ENCODE peak calls at places on chromosomes 12 and 14, in eight cellular contexts. T is adrenal gland, U is uterus, L is vagina, Y is IMR-90, K is thyroid gland, R is heart left ventricle, G is sigmoid colon. I is an unnamed sample. For H3K4me1, the result is how much of the 10 kb centered on the place peaks cover.

GRCh38 chr12:47397664-47398281 is 308.1 kb downstream of the RPAP3 start:
- DNase-seq in G (no peak), R (no peak), K (no peak), L (no peak), Y (peak), U (no peak), T (peak), I (no peak)

GRCh38 chr14:76262591-76262990 is 110.9 kb downstream of the GPATCH2L start:
- DNase-seq in U (no peak), T (no peak), G (no peak), L (no peak), R (no peak), K (no peak), Y (no peak), I (no peak)

GRCh38 chr12:70692681-70693288 is 55.6 kb upstream of the PTPRB start:
- DNase-seq in T (no peak), R (no peak), L (no peak), Y (peak), U (no peak), G (no peak), K (no peak), I (no peak)

GRCh38 chr14:103123634-103124500 is 606 bp downstream of the TNFAIP2 start:
- DNase-seq in G (peak), U (peak), R (peak), K (peak), T (peak), Y (no peak), L (no peak), I (no peak)

GRCh38 chr12:11884661-11885060 is 186.1 kb upstream of the BCL2L14 start:
- DNase-seq in G (no peak), U (no peak), L (no peak), K (no peak), R (peak), T (peak), Y (peak), I (peak)

GRCh38 chr14:51834218-51834617 is 26.2 kb upstream of the GNG2 start:
- DNase-seq in G (no peak), L (no peak), Y (no peak), R (no peak), K (no peak), U (no peak), T (no peak), I (no peak)

GRCh38 chr12:68094195-68094594 is 65.3 kb downstream of the IFNG start:
- DNase-seq in L (no peak), T (no peak), U (no peak), Y (no peak), K (no peak), R (no peak), G (no peak), I (no peak)

GRCh38 chr12:55906056-55906455 is 21.6 kb downstream of the PYM1 start:
- DNase-seq in U (no peak), K (no peak), R (no peak), L (no peak), Y (peak), T (no peak), G (no peak), I (no peak)

GRCh38 chr12:123971770-123972447 is 722 bp downstream of the CCDC92 start:
- DNase-seq in L (no peak), K (peak), G (peak), Y (peak), U (peak), T (peak), R (no peak), I (peak)

GRCh38 chr14:94161979-94162378 is 12.1 kb upstream of the PPP4R4 start:
- DNase-seq in U (no peak), R (no peak), G (no peak), K (no peak), T (no peak), Y (no peak), L (no peak), I (no peak)

GRCh38 chr12:108352591-108352990 is 13.5 kb upstream of the CMKLR1 start:
- DNase-seq in K (no peak), U (no peak), L (no peak), R (no peak), G (no peak), Y (no peak), T (no peak), I (no peak)

GRCh38 chr12:16349132-16349463 is 1.7 kb downstream of the MGST1 start:
- DNase-seq in T (peak), R (peak), Y (peak), U (peak), G (peak), L (no peak), K (peak), I (peak)

GRCh38 chr12:131755305-131756113 is 44.6 kb downstream of the SFSWAP start:
- DNase-seq in U (no peak), T (no peak), Y (peak), K (no peak), L (no peak), G (no peak), R (no peak), I (no peak)

GRCh38 chr12:29519585-29520182 is 22.2 kb upstream of the OVCH1 start:
- DNase-seq in R (no peak), G (no peak), U (no peak), Y (peak), T (no peak), K (peak), L (no peak), I (no peak)

GRCh38 chr14:104604461-104605449 is at the start of gene TMEM179:
- DNase-seq in Y (peak), L (no peak), K (peak), T (peak), R (no peak), U (no peak), G (peak), I (no peak)

GRCh38 chr12:2375871-2376270 is 323.1 kb downstream of the CACNA1C start:
- DNase-seq in T (no peak), K (no peak), Y (no peak), G (peak), L (no peak), U (no peak), R (no peak), I (no peak)

GRCh38 chr14:81192594-81192993 is 28.2 kb downstream of the GTF2A1 start:
- DNase-seq in L (no peak), T (no peak), R (no peak), Y (no peak), U (no peak), K (no peak), G (no peak), I (no peak)

GRCh38 chr12:103928736-103929050 is 1.5 kb upstream of the HSP90B1 start:
- DNase-seq in U (peak), G (no peak), K (peak), T (no peak), R (no peak), L (no peak), Y (no peak), I (peak)

GRCh38 chr12:97681612-97682504 is 219.3 kb downstream of the RMST start:
- DNase-seq in L (no peak), K (no peak), T (no peak), Y (no peak), G (no peak), U (no peak), R (no peak), I (no peak)

GRCh38 chr14:91373591-91374245 is 43.9 kb downstream of the CCDC88C start:
- DNase-seq in G (no peak), R (no peak), L (no peak), U (no peak), K (no peak), T (no peak), Y (no peak), I (no peak)

GRCh38 chr12:27083861-27084271 is 1.5 kb upstream of the C12orf71 start:
- DNase-seq in K (peak), U (no peak), R (no peak), T (no peak), G (no peak), L (no peak), Y (peak), I (no peak)

GRCh38 chr12:45989277-45989856 is 1.0 kb downstream of the SCAF11 start:
- DNase-seq in Y (peak), K (no peak), L (no peak), R (no peak), U (no peak), G (no peak), T (no peak), I (no peak)

GRCh38 chr14:104697892-104698583 is 8.6 kb downstream of the INF2 start:
- DNase-seq in U (no peak), L (no peak), K (no peak), Y (no peak), T (no peak), R (no peak), G (no peak), I (no peak)

GRCh38 chr14:57820581-57820980 is 45.3 kb downstream of the SLC35F4 start:
- DNase-seq in G (no peak), T (no peak), Y (no peak), U (no peak), R (no peak), K (no peak), L (no peak), I (no peak)

GRCh38 chr12:91383106-91383505 is 200.5 kb upstream of the DCN start:
- DNase-seq in U (peak), R (no peak), Y (peak), T (no peak), G (no peak), L (no peak), K (no peak), I (no peak)

GRCh38 chr12:68559246-68559645 is 51.5 kb upstream of the RAP1B start:
- DNase-seq in L (no peak), Y (peak), T (no peak), G (no peak), R (no peak), K (no peak), U (no peak), I (no peak)

GRCh38 chr14:28707814-28708213 is 58.8 kb upstream of the FOXG1 start:
- DNase-seq in Y (no peak), T (no peak), U (no peak), L (no peak), R (no peak), K (no peak), G (no peak), I (no peak)

GRCh38 chr14:104970231-104971068 is 7.7 kb downstream of the AHNAK2 start:
- DNase-seq in G (peak), K (no peak), Y (peak), R (peak), U (peak), T (peak), L (no peak), I (peak)

GRCh38 chr14:100726812-100727564 is at the start of gene DLK1:
- DNase-seq in T (no peak), G (no peak), K (no peak), U (no peak), R (no peak), L (no peak), Y (no peak), I (no peak)

GRCh38 chr12:44603701-44604100 is 272.4 kb downstream of the NELL2 start:
- DNase-seq in U (no peak), Y (no peak), T (no peak), R (no peak), K (no peak), L (no peak), G (no peak), I (no peak)

GRCh38 chr12:102740157-102741032 is 176.6 kb downstream of the PAH start:
- DNase-seq in L (no peak), R (no peak), T (no peak), U (no peak), Y (peak), G (no peak), K (no peak), I (no peak)

GRCh38 chr12:111768159-111768895 is 1.6 kb downstream of the ALDH2 start:
- DNase-seq in U (no peak), L (no peak), K (no peak), T (no peak), Y (no peak), R (no peak), G (no peak), I (no peak)

GRCh38 chr12:58955849-58956248 is 35.5 kb upstream of the LRIG3 start:
- DNase-seq in L (no peak), K (no peak), G (no peak), U (no peak), T (no peak), Y (no peak), R (no peak), I (no peak)

GRCh38 chr12:52185400-52185967 is 6.3 kb downstream of the KRT80 start:
- DNase-seq in R (no peak), K (no peak), T (no peak), G (no peak), Y (no peak), U (no peak), L (no peak), I (no peak)

GRCh38 chr12:121782616-121782966 is 10.9 kb downstream of the RHOF start:
- DNase-seq in R (no peak), Y (no peak), G (no peak), U (no peak), L (no peak), T (no peak), K (no peak), I (no peak)

GRCh38 chr12:121784460-121784859 is 9.0 kb downstream of the RHOF start:
- DNase-seq in T (peak), G (no peak), R (no peak), K (no peak), L (no peak), Y (peak), U (peak), I (no peak)

GRCh38 chr12:121783771-121784170 is 9.7 kb downstream of the RHOF start:
- DNase-seq in U (no peak), G (no peak), K (no peak), L (no peak), R (no peak), T (no peak), Y (no peak), I (peak)

GRCh38 chr12:121780429-121780828 is 13.1 kb downstream of the RHOF start:
- DNase-seq in G (no peak), L (no peak), T (no peak), Y (no peak), K (peak), R (no peak), U (no peak), I (no peak)

GRCh38 chr12:121781751-121782615 is 11.5 kb downstream of the RHOF start:
- DNase-seq in L (no peak), G (no peak), K (peak), Y (peak), T (no peak), R (peak), U (no peak), I (no peak)
- H3K4me1 ChIP-seq in L (under half), G (under half), K (under half), Y (under half), T (under half), R (under half), U (under half), I (under half)

GRCh38 chr14:55075628-55076027 is 24.2 kb downstream of the MAPK1IP1L start:
- DNase-seq in L (no peak), T (no peak), Y (peak), G (no peak), U (no peak), K (no peak), R (no peak), I (no peak)

GRCh38 chr14:55074662-55075061 is 23.2 kb downstream of the MAPK1IP1L start:
- DNase-seq in R (no peak), K (no peak), U (no peak), L (no peak), Y (peak), G (no peak), T (no peak), I (no peak)

GRCh38 chr14:55073856-55074255 is 22.4 kb downstream of the MAPK1IP1L start:
- DNase-seq in T (no peak), L (no peak), U (no peak), Y (peak), G (no peak), R (no peak), K (no peak), I (no peak)

GRCh38 chr14:55071051-55071450 is 19.6 kb downstream of the MAPK1IP1L start:
- DNase-seq in T (no peak), Y (peak), K (no peak), L (no peak), U (no peak), R (no peak), G (no peak), I (no peak)

DNA sequence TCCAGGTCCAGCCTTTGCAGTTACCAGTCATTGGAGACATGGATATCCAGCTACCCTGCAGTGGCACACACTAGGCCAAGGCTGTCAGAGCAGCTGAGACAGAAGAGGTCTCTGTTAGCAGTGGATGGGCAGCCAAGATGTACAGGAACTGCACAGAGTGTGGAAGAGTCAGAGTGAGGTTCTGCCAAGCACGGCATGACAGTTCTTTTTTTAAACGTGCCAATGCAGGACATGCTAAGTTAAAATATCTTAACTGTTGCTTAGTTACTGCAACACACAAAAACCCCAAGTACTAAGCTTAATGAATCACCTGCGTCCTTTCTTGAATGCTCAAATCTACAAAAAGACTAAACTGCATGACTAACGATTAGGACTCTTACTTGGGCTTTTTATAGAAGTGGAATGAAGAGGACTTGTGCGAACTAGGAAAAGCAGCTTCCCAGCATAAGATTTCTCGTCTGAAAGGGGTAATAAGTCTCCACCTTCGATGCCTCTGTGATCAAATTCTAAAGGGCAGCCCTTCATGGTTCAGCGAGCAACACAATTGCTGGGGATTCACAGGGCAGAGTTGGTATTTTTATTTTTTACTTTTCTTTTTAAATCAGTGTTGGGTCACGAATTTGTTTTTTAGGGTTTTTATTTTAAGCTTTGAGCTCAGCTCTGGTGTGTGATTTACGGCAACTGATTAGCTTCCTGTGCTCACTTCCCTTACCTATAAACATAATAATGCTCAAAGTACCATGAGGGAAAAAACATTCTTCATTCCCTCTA is 20.6 kb downstream of the MAPK1IP1L start:
- DNase-seq in K (peak), T (peak), L (no peak), R (peak), U (peak), Y (peak), G (no peak), I (no peak)
- H3K4me3 ChIP-seq in K (no peak), T (no peak), L (no peak), R (no peak), U (no peak), Y (no peak), G (no peak), I (no peak)

GRCh38 chr12:67056329-67056728 is 212.8 kb upstream of the CAND1 start:
- DNase-seq in Y (no peak), T (no peak), K (no peak), U (no peak), L (no peak), G (no peak), R (no peak), I (no peak)
- TF ChIP-seq POLR2A in Y (no peak), T (no peak), K (no peak), U (no peak), L (no peak), G (no peak), R (no peak), I (no peak)

GRCh38 chr12:76038176-76038575 is 6.6 kb upstream of the PHLDA1 start:
- DNase-seq in K (no peak), G (no peak), Y (no peak), U (no peak), R (no peak), T (no peak), L (no peak), I (no peak)

GRCh38 chr12:76032043-76032981 is 736 bp upstream of the PHLDA1 start:
- DNase-seq in G (peak), U (no peak), Y (peak), T (peak), K (peak), L (no peak), R (peak), I (peak)

GRCh38 chr12:76037130-76038105 is 5.8 kb upstream of the PHLDA1 start:
- DNase-seq in K (no peak), G (no peak), L (no peak), U (no peak), T (peak), R (no peak), Y (peak), I (no peak)

GRCh38 chr12:76033116-76034001 is 1.8 kb upstream of the PHLDA1 start:
- DNase-seq in K (no peak), T (no peak), U (no peak), Y (peak), L (no peak), R (no peak), G (no peak), I (no peak)

GRCh38 chr12:76035045-76035444 is 3.5 kb upstream of the PHLDA1 start:
- DNase-seq in U (no peak), G (no peak), L (no peak), R (no peak), T (no peak), Y (no peak), K (no peak), I (no peak)
- H3K4me1 ChIP-seq in U (under half), G (under half), L (under half), R (under half), T (under half), Y (under half), K (under half), I (under half)

GRCh38 chr12:14367097-14367661 is 1.7 kb downstream of the ATF7IP start:
- DNase-seq in R (no peak), G (no peak), K (no peak), T (no peak), U (no peak), Y (peak), L (no peak), I (no peak)
- H3K4me3 ChIP-seq in R (peak), G (peak), K (peak), T (peak), U (peak), Y (peak), L (peak), I (peak)

DNA sequence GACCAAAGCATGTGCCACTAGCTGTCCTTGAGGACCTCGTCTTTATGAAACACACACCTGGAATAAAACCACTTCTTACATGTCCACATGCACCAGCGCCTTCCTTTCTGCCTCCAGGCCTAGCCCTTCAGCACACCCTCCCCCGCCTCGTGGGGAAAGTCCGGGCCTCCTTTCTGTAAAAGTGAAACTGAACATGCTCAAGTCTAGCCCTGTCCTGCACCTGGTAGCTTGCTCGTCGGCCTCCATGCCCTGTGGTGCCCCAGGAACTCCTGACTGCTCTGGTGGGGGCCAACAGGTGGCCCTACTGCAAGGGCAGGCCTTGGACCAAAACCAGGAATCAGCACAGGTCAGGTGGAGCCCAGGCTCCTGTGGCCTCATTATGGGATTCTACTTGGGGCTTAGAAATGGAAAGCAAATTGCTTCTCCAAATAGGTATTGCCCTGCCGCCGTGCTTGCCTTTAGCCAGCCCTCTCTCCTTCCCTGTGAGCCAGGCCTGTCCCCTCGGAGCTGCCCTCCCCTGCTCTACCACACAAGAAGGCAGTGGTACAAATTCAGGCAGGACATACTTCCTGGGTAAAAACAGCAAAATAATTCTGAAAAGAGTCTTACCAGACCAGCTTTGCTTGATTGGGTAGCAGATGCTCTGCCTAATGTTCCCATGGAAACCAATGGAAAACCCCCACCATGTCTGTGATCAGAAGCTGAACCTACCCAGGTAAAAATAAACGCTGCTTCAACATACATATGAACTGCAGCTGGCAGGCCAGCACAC is 43.5 kb downstream of the ERH start:
- DNase-seq in T (no peak), L (no peak), G (peak), K (peak), U (no peak), R (no peak), Y (peak), I (peak)
- TF ChIP-seq POLR2A in T (no peak), L (no peak), G (no peak), K (no peak), U (no peak), R (no peak), Y (no peak), I (no peak)

GRCh38 chr12:14393736-14394135 is 28.3 kb downstream of the ATF7IP start:
- DNase-seq in U (no peak), K (no peak), T (no peak), G (no peak), Y (peak), R (no peak), L (no peak), I (no peak)
- H3K4me1 ChIP-seq in U (under half), K (under half), T (under half), G (half or more), Y (under half), R (under half), L (half or more), I (under half)